ENCODE peak calls at places on chromosomes 6 and 20, in ten cellular contexts. One of them, this sample, is unnamed. For H3K4me1, the result is how much of the 10 kb centered on the place peaks cover.

GRCh38 chr20:2984028-2984501 is 59.4 kb upstream of the GNRH2 start:
- DNase-seq in stomach: no peak
- DNase-seq in left lung: no peak
- DNase-seq in tibial artery: no peak
- DNase-seq in GM23338: no peak
- DNase-seq in upper lobe of left lung: no peak
- DNase-seq in mucosa of descending colon: no peak
- DNase-seq in CD4-positive, CD25-positive, alpha-beta regulatory T cell: peak
- DNase-seq in breast epithelium: no peak
- DNase-seq in H1: peak
- DNase-seq in this sample: no peak

GRCh38 chr6:12420626-12421025 is 130.5 kb downstream of the EDN1 start:
- DNase-seq in GM23338: no peak
- DNase-seq in breast epithelium: no peak
- DNase-seq in upper lobe of left lung: no peak
- DNase-seq in left lung: no peak
- DNase-seq in CD4-positive, CD25-positive, alpha-beta regulatory T cell: no peak
- DNase-seq in mucosa of descending colon: no peak
- DNase-seq in H1: no peak
- DNase-seq in tibial artery: no peak
- DNase-seq in stomach: no peak
- DNase-seq in this sample: no peak

GRCh38 chr20:25486377-25486776 is 78.9 kb downstream of the GINS1 start:
- DNase-seq in tibial artery: no peak
- DNase-seq in CD4-positive, CD25-positive, alpha-beta regulatory T cell: no peak
- DNase-seq in stomach: no peak
- DNase-seq in breast epithelium: no peak
- DNase-seq in H1: no peak
- DNase-seq in upper lobe of left lung: no peak
- DNase-seq in left lung: peak
- DNase-seq in mucosa of descending colon: no peak
- DNase-seq in GM23338: no peak
- DNase-seq in this sample: no peak

GRCh38 chr6:139156102-139156501 is 21.2 kb downstream of the HECA start:
- DNase-seq in CD4-positive, CD25-positive, alpha-beta regulatory T cell: no peak
- DNase-seq in left lung: no peak
- DNase-seq in tibial artery: no peak
- DNase-seq in upper lobe of left lung: no peak
- DNase-seq in H1: no peak
- DNase-seq in breast epithelium: no peak
- DNase-seq in stomach: no peak
- DNase-seq in mucosa of descending colon: no peak
- DNase-seq in GM23338: no peak
- DNase-seq in this sample: no peak

GRCh38 chr6:1255646-1256365 is 56.1 kb upstream of the FOXQ1 start:
- DNase-seq in stomach: no peak
- DNase-seq in mucosa of descending colon: no peak
- DNase-seq in breast epithelium: no peak
- DNase-seq in tibial artery: no peak
- DNase-seq in left lung: no peak
- DNase-seq in CD4-positive, CD25-positive, alpha-beta regulatory T cell: no peak
- DNase-seq in H1: no peak
- DNase-seq in upper lobe of left lung: no peak
- DNase-seq in GM23338: no peak
- DNase-seq in this sample: no peak

GRCh38 chr6:75213112-75213511 is 7.3 kb upstream of the COL12A1 start:
- DNase-seq in stomach: no peak
- DNase-seq in tibial artery: no peak
- DNase-seq in breast epithelium: no peak
- DNase-seq in upper lobe of left lung: no peak
- DNase-seq in left lung: no peak
- DNase-seq in CD4-positive, CD25-positive, alpha-beta regulatory T cell: no peak
- DNase-seq in H1: no peak
- DNase-seq in GM23338: peak
- DNase-seq in mucosa of descending colon: no peak
- DNase-seq in this sample: no peak

GRCh38 chr6:28940294-28940858 is 16.6 kb upstream of the TRIM27 start:
- DNase-seq in upper lobe of left lung: peak
- DNase-seq in breast epithelium: no peak
- DNase-seq in mucosa of descending colon: peak
- DNase-seq in GM23338: peak
- DNase-seq in left lung: no peak
- DNase-seq in CD4-positive, CD25-positive, alpha-beta regulatory T cell: peak
- DNase-seq in tibial artery: peak
- DNase-seq in stomach: no peak
- DNase-seq in H1: peak
- DNase-seq in this sample: no peak

GRCh38 chr20:48219306-48219705 is 434.0 kb upstream of the SULF2 start:
- DNase-seq in stomach: no peak
- DNase-seq in CD4-positive, CD25-positive, alpha-beta regulatory T cell: no peak
- DNase-seq in H1: no peak
- DNase-seq in breast epithelium: no peak
- DNase-seq in upper lobe of left lung: no peak
- DNase-seq in left lung: no peak
- DNase-seq in tibial artery: no peak
- DNase-seq in GM23338: no peak
- DNase-seq in mucosa of descending colon: no peak
- DNase-seq in this sample: no peak

GRCh38 chr20:50020283-50020682 is 37.5 kb downstream of the SNAI1 start:
- DNase-seq in tibial artery: no peak
- DNase-seq in GM23338: no peak
- DNase-seq in stomach: no peak
- DNase-seq in mucosa of descending colon: no peak
- DNase-seq in upper lobe of left lung: peak
- DNase-seq in H1: no peak
- DNase-seq in breast epithelium: no peak
- DNase-seq in CD4-positive, CD25-positive, alpha-beta regulatory T cell: no peak
- DNase-seq in left lung: no peak
- DNase-seq in this sample: no peak

GRCh38 chr6:128519931-128520435 is 416 bp downstream of the PTPRK start:
- DNase-seq in mucosa of descending colon: no peak
- DNase-seq in tibial artery: peak
- DNase-seq in H1: peak
- DNase-seq in CD4-positive, CD25-positive, alpha-beta regulatory T cell: peak
- DNase-seq in left lung: peak
- DNase-seq in GM23338: peak
- DNase-seq in upper lobe of left lung: peak
- DNase-seq in stomach: peak
- DNase-seq in breast epithelium: peak
- DNase-seq in this sample: peak

GRCh38 chr20:20364016-20364746 is 3.7 kb upstream of the INSM1 start:
- DNase-seq in mucosa of descending colon: peak
- DNase-seq in H1: peak
- DNase-seq in CD4-positive, CD25-positive, alpha-beta regulatory T cell: no peak
- DNase-seq in breast epithelium: no peak
- DNase-seq in stomach: no peak
- DNase-seq in tibial artery: no peak
- DNase-seq in GM23338: peak
- DNase-seq in left lung: peak
- DNase-seq in upper lobe of left lung: no peak
- DNase-seq in this sample: no peak

GRCh38 chr20:62351469-62352401 is 15.4 kb downstream of the LAMA5 start:
- DNase-seq in stomach: no peak
- DNase-seq in H1: no peak
- DNase-seq in CD4-positive, CD25-positive, alpha-beta regulatory T cell: no peak
- DNase-seq in breast epithelium: no peak
- DNase-seq in upper lobe of left lung: no peak
- DNase-seq in left lung: peak
- DNase-seq in GM23338: no peak
- DNase-seq in mucosa of descending colon: no peak
- DNase-seq in tibial artery: no peak
- DNase-seq in this sample: no peak
- H3K4me1 ChIP-seq in stomach: half or more
- H3K4me1 ChIP-seq in H1: under half
- H3K4me1 ChIP-seq in CD4-positive, CD25-positive, alpha-beta regulatory T cell: under half
- H3K4me1 ChIP-seq in breast epithelium: under half
- H3K4me1 ChIP-seq in upper lobe of left lung: under half
- H3K4me1 ChIP-seq in left lung: under half
- H3K4me1 ChIP-seq in GM23338: under half
- H3K4me1 ChIP-seq in mucosa of descending colon: under half
- H3K4me1 ChIP-seq in tibial artery: under half
- H3K4me1 ChIP-seq in this sample: under half

GRCh38 chr6:109197061-109197460 is 101.8 kb downstream of the CEP57L1 start:
- DNase-seq in upper lobe of left lung: no peak
- DNase-seq in H1: no peak
- DNase-seq in breast epithelium: no peak
- DNase-seq in stomach: no peak
- DNase-seq in tibial artery: no peak
- DNase-seq in mucosa of descending colon: peak
- DNase-seq in CD4-positive, CD25-positive, alpha-beta regulatory T cell: no peak
- DNase-seq in left lung: no peak
- DNase-seq in GM23338: no peak
- DNase-seq in this sample: no peak
- H3K4me3 ChIP-seq in upper lobe of left lung: no peak
- H3K4me3 ChIP-seq in H1: no peak
- H3K4me3 ChIP-seq in breast epithelium: no peak
- H3K4me3 ChIP-seq in stomach: no peak
- H3K4me3 ChIP-seq in tibial artery: no peak
- H3K4me3 ChIP-seq in mucosa of descending colon: no peak
- H3K4me3 ChIP-seq in CD4-positive, CD25-positive, alpha-beta regulatory T cell: no peak
- H3K4me3 ChIP-seq in left lung: no peak
- H3K4me3 ChIP-seq in GM23338: no peak
- H3K4me3 ChIP-seq in this sample: no peak

GRCh38 chr6:168686339-168686738 is 245.4 kb downstream of the SMOC2 start:
- DNase-seq in upper lobe of left lung: no peak
- DNase-seq in tibial artery: no peak
- DNase-seq in left lung: no peak
- DNase-seq in CD4-positive, CD25-positive, alpha-beta regulatory T cell: no peak
- DNase-seq in GM23338: no peak
- DNase-seq in stomach: no peak
- DNase-seq in breast epithelium: no peak
- DNase-seq in mucosa of descending colon: no peak
- DNase-seq in H1: no peak
- DNase-seq in this sample: no peak

GRCh38 chr6:168684906-168685305 is 243.9 kb downstream of the SMOC2 start:
- DNase-seq in tibial artery: no peak
- DNase-seq in upper lobe of left lung: no peak
- DNase-seq in breast epithelium: no peak
- DNase-seq in H1: no peak
- DNase-seq in left lung: no peak
- DNase-seq in mucosa of descending colon: no peak
- DNase-seq in GM23338: no peak
- DNase-seq in stomach: no peak
- DNase-seq in CD4-positive, CD25-positive, alpha-beta regulatory T cell: no peak
- DNase-seq in this sample: no peak

GRCh38 chr6:168681748-168682147 is 240.8 kb downstream of the SMOC2 start:
- DNase-seq in breast epithelium: no peak
- DNase-seq in mucosa of descending colon: no peak
- DNase-seq in H1: no peak
- DNase-seq in CD4-positive, CD25-positive, alpha-beta regulatory T cell: no peak
- DNase-seq in tibial artery: no peak
- DNase-seq in upper lobe of left lung: peak
- DNase-seq in left lung: no peak
- DNase-seq in GM23338: no peak
- DNase-seq in stomach: no peak
- DNase-seq in this sample: peak

GRCh38 chr6:168684471-168684870 is 243.5 kb downstream of the SMOC2 start:
- DNase-seq in GM23338: no peak
- DNase-seq in breast epithelium: no peak
- DNase-seq in left lung: no peak
- DNase-seq in mucosa of descending colon: no peak
- DNase-seq in stomach: no peak
- DNase-seq in upper lobe of left lung: no peak
- DNase-seq in tibial artery: no peak
- DNase-seq in CD4-positive, CD25-positive, alpha-beta regulatory T cell: no peak
- DNase-seq in H1: peak
- DNase-seq in this sample: no peak

GRCh38 chr6:168683621-168684020 is 242.6 kb downstream of the SMOC2 start:
- DNase-seq in CD4-positive, CD25-positive, alpha-beta regulatory T cell: no peak
- DNase-seq in H1: peak
- DNase-seq in GM23338: no peak
- DNase-seq in tibial artery: no peak
- DNase-seq in stomach: no peak
- DNase-seq in mucosa of descending colon: no peak
- DNase-seq in left lung: no peak
- DNase-seq in breast epithelium: no peak
- DNase-seq in upper lobe of left lung: no peak
- DNase-seq in this sample: no peak
- H3K4me1 ChIP-seq in CD4-positive, CD25-positive, alpha-beta regulatory T cell: under half
- H3K4me1 ChIP-seq in H1: under half
- H3K4me1 ChIP-seq in GM23338: under half
- H3K4me1 ChIP-seq in tibial artery: under half
- H3K4me1 ChIP-seq in stomach: under half
- H3K4me1 ChIP-seq in mucosa of descending colon: under half
- H3K4me1 ChIP-seq in left lung: under half
- H3K4me1 ChIP-seq in breast epithelium: under half
- H3K4me1 ChIP-seq in upper lobe of left lung: under half
- H3K4me1 ChIP-seq in this sample: under half

GRCh38 chr20:58842276-58842675 is 8.4 kb downstream of the GNAS-AS1 start:
- DNase-seq in upper lobe of left lung: no peak
- DNase-seq in breast epithelium: no peak
- DNase-seq in left lung: no peak
- DNase-seq in mucosa of descending colon: no peak
- DNase-seq in tibial artery: no peak
- DNase-seq in H1: no peak
- DNase-seq in stomach: no peak
- DNase-seq in CD4-positive, CD25-positive, alpha-beta regulatory T cell: no peak
- DNase-seq in GM23338: peak
- DNase-seq in this sample: no peak
- H3K4me3 ChIP-seq in upper lobe of left lung: no peak
- H3K4me3 ChIP-seq in breast epithelium: no peak
- H3K4me3 ChIP-seq in left lung: no peak
- H3K4me3 ChIP-seq in mucosa of descending colon: no peak
- H3K4me3 ChIP-seq in tibial artery: no peak
- H3K4me3 ChIP-seq in H1: peak
- H3K4me3 ChIP-seq in stomach: no peak
- H3K4me3 ChIP-seq in CD4-positive, CD25-positive, alpha-beta regulatory T cell: no peak
- H3K4me3 ChIP-seq in GM23338: peak
- H3K4me3 ChIP-seq in this sample: no peak

This sample was measured in CD8-positive, alpha-beta T cell.